ENCODE peak calls at places on chromosome 16, in four cellular contexts. U, Z, Q and H are unnamed samples.

GRCh38 chr16:57166951-57167350 is 18.9 kb downstream of the PSME3IP1 start:
- DNase-seq in U (no peak), Z (no peak), Q (no peak), H (no peak)

GRCh38 chr16:85554114-85554790 is 58.9 kb upstream of the GSE1 start:
- DNase-seq in U (peak), Z (peak), Q (peak), H (no peak)

GRCh38 chr16:81444448-81445121 is at the start of gene CMIP:
- DNase-seq in U (peak), Z (peak), Q (peak), H (peak)

GRCh38 chr16:57998992-57999365 is 1.5 kb downstream of the ZNF319 start:
- DNase-seq in U (no peak), Z (no peak), Q (no peak), H (no peak)

GRCh38 chr16:75288596-75289120 is 37.2 kb upstream of the BCAR1 start:
- DNase-seq in U (no peak), Z (no peak), Q (no peak), H (no peak)

GRCh38 chr16:80899804-80900592 is 95.6 kb upstream of the CDYL2 start:
- DNase-seq in U (peak), Z (no peak), Q (peak), H (no peak)

GRCh38 chr16:26058326-26058725 is 366.6 kb downstream of the HS3ST4 start:
- DNase-seq in U (no peak), Z (no peak), Q (no peak), H (peak)

GRCh38 chr16:89315791-89316581 is 98.5 kb downstream of the ZNF778 start:
- DNase-seq in U (peak), Z (no peak), Q (peak), H (no peak)

GRCh38 chr16:83996481-83997252 is 28.6 kb downstream of the NECAB2 start:
- DNase-seq in U (peak), Z (peak), Q (no peak), H (no peak)

GRCh38 chr16:86995456-86995855 is 321.7 kb downstream of the C16orf95 start:
- DNase-seq in U (no peak), Z (no peak), Q (no peak), H (no peak)

GRCh38 chr16:47470211-47470610 is 9.1 kb downstream of the PHKB start:
- DNase-seq in U (no peak), Z (no peak), Q (no peak), H (no peak)

GRCh38 chr16:79008869-79009179 is 591.7 kb downstream of the MAF start:
- DNase-seq in U (no peak), Z (no peak), Q (no peak), H (no peak)

GRCh38 chr16:86424968-86425367 is 85.4 kb upstream of the FOXF1 start:
- DNase-seq in U (no peak), Z (no peak), Q (no peak), H (no peak)

GRCh38 chr16:88451586-88452484 is 1.2 kb upstream of the ZFPM1 start:
- DNase-seq in U (no peak), Z (no peak), Q (peak), H (no peak)

GRCh38 chr16:57540387-57540786 is 2.1 kb upstream of the ADGRG5 start:
- DNase-seq in U (no peak), Z (no peak), Q (no peak), H (no peak)

GRCh38 chr16:75763250-75763649 is 37.0 kb upstream of the CPHXL start:
- DNase-seq in U (no peak), Z (no peak), Q (no peak), H (no peak)

GRCh38 chr16:85415196-85415988 is 197.7 kb upstream of the GSE1 start:
- DNase-seq in U (no peak), Z (no peak), Q (no peak), H (no peak)

GRCh38 chr16:88331989-88332920 is 50.5 kb upstream of the ZNF469 start:
- DNase-seq in U (no peak), Z (peak), Q (no peak), H (no peak)

GRCh38 chr16:46612121-46612520 is 9.1 kb downstream of the SHCBP1 start:
- DNase-seq in U (no peak), Z (no peak), Q (no peak), H (no peak)

GRCh38 chr16:19245326-19245925 is 40.1 kb upstream of the CLEC19A start:
- DNase-seq in U (no peak), Z (no peak), Q (no peak), H (peak)

GRCh38 chr16:57184890-57185445 is 871 bp downstream of the PSME3IP1 start:
- DNase-seq in U (no peak), Z (no peak), Q (no peak), H (no peak)

GRCh38 chr16:49456763-49457162 is 83.2 kb downstream of the C16orf78 start:
- DNase-seq in U (no peak), Z (no peak), Q (no peak), H (no peak)

GRCh38 chr16:89067677-89068076 is 26.0 kb upstream of the ACSF3 start:
- DNase-seq in U (no peak), Z (no peak), Q (no peak), H (no peak)

GRCh38 chr16:79707867-79708266 is 107.3 kb upstream of the MAF start:
- DNase-seq in U (no peak), Z (no peak), Q (no peak), H (no peak)

GRCh38 chr16:7470344-7470743 is 137.7 kb downstream of the RBFOX1 start:
- DNase-seq in U (no peak), Z (no peak), Q (no peak), H (no peak)

GRCh38 chr16:4664538-4665418 is 28.6 kb upstream of the NUDT16L1 start:
- DNase-seq in U (no peak), Z (no peak), Q (peak), H (no peak)

GRCh38 chr16:66473654-66474519 is 46.8 kb downstream of the BEAN1 start:
- DNase-seq in U (no peak), Z (no peak), Q (no peak), H (no peak)

GRCh38 chr16:14562691-14563491 is 67.2 kb downstream of the PARN start:
- DNase-seq in U (no peak), Z (peak), Q (peak), H (no peak)

GRCh38 chr16:57301126-57301817 is 16.8 kb upstream of the PLLP start:
- DNase-seq in U (no peak), Z (no peak), Q (no peak), H (peak)

GRCh38 chr16:87580855-87581261 is 21.4 kb upstream of the JPH3 start:
- DNase-seq in U (peak), Z (no peak), Q (no peak), H (no peak)

GRCh38 chr16:89918453-89919347 is at the start of gene MC1R:
- DNase-seq in U (peak), Z (peak), Q (peak), H (peak)

GRCh38 chr16:71499775-71500364 is 10.7 kb upstream of the ZNF19 start:
- DNase-seq in U (peak), Z (peak), Q (peak), H (peak)

GRCh38 chr16:56281256-56281805 is 90.0 kb downstream of the GNAO1 start:
- DNase-seq in U (peak), Z (peak), Q (peak), H (peak)

GRCh38 chr16:76854234-76854633 is 336.8 kb upstream of the MON1B start:
- DNase-seq in U (no peak), Z (no peak), Q (peak), H (no peak)

GRCh38 chr16:71214771-71215381 is 15.6 kb downstream of the HYDIN start:
- DNase-seq in U (peak), Z (no peak), Q (peak), H (no peak)

GRCh38 chr16:5033256-5034166 is at the start of gene NAGPA:
- DNase-seq in U (peak), Z (peak), Q (peak), H (peak)

GRCh38 chr16:72602499-72602898 is 430.5 kb upstream of the PMFBP1 start:
- DNase-seq in U (no peak), Z (no peak), Q (no peak), H (no peak)

DNA sequence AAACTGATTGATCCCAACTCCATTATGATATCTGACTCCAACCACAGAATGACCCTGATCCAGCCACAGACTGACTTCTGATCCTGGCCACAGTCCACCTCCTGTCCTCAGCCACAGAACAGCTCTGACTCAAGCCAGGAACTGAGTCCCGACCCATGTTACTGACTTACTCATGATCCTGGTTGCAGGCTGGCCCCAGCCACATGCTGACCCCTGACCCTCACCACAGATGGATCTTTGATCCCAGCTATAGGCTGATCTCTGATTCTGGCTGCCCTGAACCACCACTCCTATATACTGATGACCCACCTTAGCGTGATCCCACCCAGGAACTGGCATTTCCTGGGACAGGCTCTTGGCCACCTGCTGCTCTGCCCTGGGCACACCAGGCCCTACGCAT is 32.2 kb upstream of the IL21R start:
- DNase-seq in U (no peak), Z (no peak), Q (peak), H (no peak)
- TF ChIP-seq USF2 in U (no peak), Z (no peak), Q (no peak), H (no peak)

DNA sequence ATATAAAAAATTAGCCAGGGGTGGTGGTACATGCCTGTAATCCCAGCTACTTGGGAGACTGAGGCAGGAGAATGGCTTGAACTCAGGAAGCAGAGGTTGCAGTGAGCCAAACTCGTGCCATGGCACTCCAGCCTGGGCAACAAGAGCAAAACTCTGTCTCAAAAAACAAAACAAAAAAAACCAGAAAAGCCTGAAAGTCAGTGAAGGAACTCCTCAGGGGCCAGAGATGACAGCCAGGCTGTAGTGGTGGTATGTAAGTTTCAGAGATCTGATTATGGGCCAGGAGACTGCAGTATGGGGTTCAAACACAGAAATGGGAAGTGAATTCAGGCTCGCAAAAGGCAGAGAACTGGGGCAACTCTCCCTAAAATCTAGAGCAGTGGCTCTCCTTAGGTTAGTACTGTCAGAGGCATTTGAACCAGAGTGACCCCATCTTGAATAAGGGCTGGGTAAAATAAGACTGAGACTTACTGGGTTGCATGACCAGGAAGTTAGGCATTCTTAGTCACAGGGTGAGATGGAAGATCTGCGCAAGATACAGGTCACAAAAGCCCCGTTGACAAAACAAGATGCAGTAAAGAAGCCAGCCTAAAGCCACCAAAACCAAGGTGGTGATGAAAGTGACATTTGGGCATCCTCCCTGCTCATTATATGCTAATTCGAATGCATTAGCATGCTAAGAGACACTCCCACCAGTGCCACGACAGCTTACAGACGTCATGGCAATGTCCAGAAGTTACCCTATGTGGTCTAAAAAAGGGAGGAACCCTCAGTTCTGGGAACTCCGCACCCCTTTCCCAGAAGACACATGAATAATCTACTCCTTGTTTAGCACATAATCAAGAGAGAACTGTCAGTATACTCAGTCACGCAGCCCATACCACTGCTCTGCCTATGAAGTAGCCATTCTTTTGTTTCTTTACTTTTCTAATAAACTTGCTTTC is 120.2 kb upstream of the XYLT1 start:
- DNase-seq in U (no peak), Z (no peak), Q (no peak), H (no peak)
- TF ChIP-seq NR3C1 in U (no peak), Z (no peak), Q (no peak), H (no peak)

GRCh38 chr16:11515540-11516430 is 70.9 kb downstream of the LITAF start:
- DNase-seq in U (no peak), Z (no peak), Q (no peak), H (no peak)
- TF ChIP-seq USF2 in U (no peak), Z (no peak), Q (no peak), H (no peak)

DNA sequence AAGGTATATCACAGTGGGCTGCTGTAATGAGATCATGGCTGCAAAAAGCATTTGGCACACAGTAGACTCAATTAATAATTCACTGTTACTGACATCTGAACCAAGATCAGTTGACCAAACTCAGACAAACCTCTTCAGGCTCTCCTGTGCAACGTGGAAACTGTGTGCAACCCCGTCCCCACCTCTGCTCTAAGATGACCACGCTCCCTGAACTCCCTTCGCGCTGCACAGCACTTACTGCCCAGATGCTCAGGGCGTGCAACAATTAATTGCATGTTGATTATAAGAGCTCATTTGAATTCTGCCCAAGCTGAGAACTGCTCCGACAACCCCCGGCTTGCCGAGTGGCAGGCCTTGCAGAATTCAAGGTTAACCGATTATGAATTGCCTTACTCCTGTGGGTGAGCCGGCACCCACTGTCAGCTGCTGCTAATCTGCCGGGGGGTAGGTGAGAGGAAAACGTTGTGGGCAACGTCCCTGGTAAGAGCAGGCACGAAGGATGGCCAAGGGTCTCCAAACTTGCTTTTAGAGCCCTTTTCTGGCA is 1.3 kb upstream of the GSG1L start:
- DNase-seq in U (no peak), Z (no peak), Q (no peak), H (no peak)
- TF ChIP-seq NR3C1 in U (no peak), Z (no peak), Q (no peak), H (no peak)